ENCODE peak calls at places on chromosomes 16 and 17, in ten cellular contexts. N is naive thymus-derived CD8-positive, alpha-beta T cell; K is activated CD8-positive, alpha-beta T cell treated with anti-CD3 and anti-CD28 coated beads for 36 hours; H is left lung; C is memory B cell; Y is stimulated activated CD4-positive, alpha-beta T cell treated with anti-CD3 and anti-CD28 coated beads, Interleukin-1b, Interleukin-23, amount 100 ng/mL, for 24 hours; W is iPS-NIHi11; U is adrenal gland; Q is AG20443; E is erythroblast. T is an unnamed sample.

GRCh38 chr16:24993722-24994686 is 21.2 kb downstream of the ARHGAP17 start:
- DNase-seq in N (no peak), K (no peak), H (no peak), C (no peak), Y (no peak), W (no peak), U (no peak), Q (peak), E (no peak), T (no peak)

GRCh38 chr17:73616120-73616872 is 27.9 kb downstream of the SDK2 start:
- DNase-seq in N (no peak), K (no peak), H (no peak), C (no peak), Y (no peak), W (no peak), U (no peak), Q (no peak), E (no peak), T (no peak)

GRCh38 chr17:78783711-78784396 is 1.8 kb upstream of the CYTH1 start:
- DNase-seq in N (no peak), K (no peak), H (no peak), C (no peak), Y (no peak), W (no peak), U (no peak), Q (no peak), E (peak), T (no peak)

GRCh38 chr16:11722468-11722808 is 20.2 kb downstream of the TXNDC11 start:
- DNase-seq in N (no peak), K (no peak), H (no peak), C (no peak), Y (no peak), W (no peak), U (no peak), Q (no peak), E (no peak), T (no peak)

GRCh38 chr16:88350922-88351321 is 31.8 kb upstream of the ZNF469 start:
- DNase-seq in N (no peak), K (no peak), H (peak), C (no peak), Y (no peak), W (no peak), U (no peak), Q (no peak), E (no peak), T (no peak)

GRCh38 chr17:29140051-29140582 is 40.1 kb downstream of the MYO18A start:
- DNase-seq in N (peak), K (peak), H (peak), C (no peak), Y (peak), W (peak), U (peak), Q (peak), E (peak), T (peak)

GRCh38 chr17:77182205-77182604 is 41.4 kb downstream of the SEC14L1 start:
- DNase-seq in N (no peak), K (no peak), H (no peak), C (no peak), Y (no peak), W (no peak), U (no peak), Q (no peak), E (no peak), T (no peak)

GRCh38 chr17:75128694-75129505 is 2.6 kb downstream of the NT5C start:
- DNase-seq in N (no peak), K (no peak), H (peak), C (no peak), Y (no peak), W (no peak), U (no peak), Q (no peak), E (no peak), T (no peak)

GRCh38 chr16:9102379-9102778 is 10.9 kb downstream of the HAPSTR1 start:
- DNase-seq in N (no peak), K (no peak), H (no peak), C (no peak), Y (no peak), W (no peak), U (no peak), Q (peak), E (no peak), T (no peak)

GRCh38 chr16:80938035-80938927 is 68.4 kb downstream of the CMC2 start:
- DNase-seq in N (no peak), K (no peak), H (no peak), C (no peak), Y (no peak), W (peak), U (peak), Q (peak), E (no peak), T (no peak)

GRCh38 chr16:68433316-68433715 is 15.0 kb downstream of the SMPD3 start:
- DNase-seq in N (no peak), K (no peak), H (no peak), C (no peak), Y (no peak), W (no peak), U (no peak), Q (no peak), E (no peak), T (no peak)

GRCh38 chr17:10526517-10526916 is 8.2 kb upstream of the MYH1 start:
- DNase-seq in N (no peak), K (no peak), H (no peak), C (no peak), Y (no peak), W (no peak), U (no peak), Q (no peak), E (no peak), T (no peak)

GRCh38 chr17:3968886-3969524 is 4.8 kb upstream of the ATP2A3 start:
- DNase-seq in N (no peak), K (no peak), H (no peak), C (no peak), Y (no peak), W (no peak), U (no peak), Q (no peak), E (peak), T (no peak)

GRCh38 chr16:720990-721764 is at the start of gene ANTKMT:
- DNase-seq in N (peak), K (peak), H (peak), C (peak), Y (peak), W (peak), U (peak), Q (peak), E (peak), T (peak)

GRCh38 chr17:65463242-65463641 is 98.2 kb downstream of the AXIN2 start:
- DNase-seq in N (no peak), K (no peak), H (no peak), C (no peak), Y (no peak), W (no peak), U (no peak), Q (no peak), E (no peak), T (no peak)

GRCh38 chr16:27505297-27506236 is 44.1 kb downstream of the GTF3C1 start:
- DNase-seq in N (no peak), K (no peak), H (no peak), C (no peak), Y (no peak), W (no peak), U (no peak), Q (no peak), E (no peak), T (no peak)

T was measured in T-helper 1 cell.